ENCODE peak calls at places on chromosomes 5 and 9, in nine cellular contexts. I is AG10803; V is Peyer's patch; T is BE2C; H is naive thymus-derived CD4-positive, alpha-beta T cell; U is skeletal muscle cell; G is PC-9; C is CD8-positive, alpha-beta memory T cell; K is LNCaP clone FGC. F is an unnamed sample.

GRCh38 chr5:73152411-73153388 is 20.3 kb upstream of the TMEM174 start:
- DNase-seq in C (no peak), H (no peak), T (no peak), V (no peak), G (no peak), K (peak), U (no peak), I (no peak), F (no peak)

GRCh38 chr5:125348221-125348692 is 601.8 kb upstream of the ZNF608 start:
- DNase-seq in H (no peak), G (no peak), I (peak), C (no peak), K (no peak), U (peak), V (no peak), T (no peak), F (peak)

GRCh38 chr9:93143830-93144530 is 9.9 kb upstream of the NINJ1 start:
- DNase-seq in K (no peak), V (peak), G (no peak), H (peak), U (no peak), I (no peak), C (peak), T (peak), F (no peak)

GRCh38 chr5:112772095-112772494 is 34.4 kb downstream of the APC start:
- DNase-seq in I (no peak), H (no peak), V (no peak), T (no peak), G (no peak), U (no peak), C (no peak), K (no peak), F (no peak)

GRCh38 chr5:120443607-120444006 is 20.5 kb upstream of the PRR16 start:
- DNase-seq in C (no peak), I (no peak), U (no peak), T (no peak), H (no peak), K (no peak), V (no peak), G (no peak), F (no peak)

GRCh38 chr9:81522721-81523551 is 166.4 kb downstream of the TLE1 start:
- DNase-seq in H (no peak), I (peak), C (no peak), G (no peak), V (no peak), T (peak), U (peak), K (peak), F (peak)

GRCh38 chr9:130713286-130713975 is 19.9 kb downstream of the EXOSC2 start:
- DNase-seq in V (no peak), T (peak), K (no peak), H (no peak), C (peak), G (no peak), U (no peak), I (peak), F (peak)

GRCh38 chr5:136453986-136454758 is 88.8 kb upstream of the TRPC7 start:
- DNase-seq in H (no peak), K (no peak), I (no peak), G (no peak), C (no peak), T (no peak), U (no peak), V (no peak), F (no peak)

GRCh38 chr9:124708633-124709032 is 62.5 kb downstream of the NR6A1 start:
- DNase-seq in C (no peak), H (no peak), U (no peak), K (no peak), V (peak), I (peak), T (no peak), G (peak), F (peak)

GRCh38 chr5:117093653-117094052 is 519.0 kb upstream of the SEMA6A start:
- DNase-seq in T (no peak), K (no peak), U (no peak), V (no peak), G (no peak), C (no peak), H (no peak), I (no peak), F (no peak)

GRCh38 chr9:11328326-11328725 is 715.5 kb upstream of the PTPRD start:
- DNase-seq in T (no peak), I (no peak), C (no peak), V (no peak), G (no peak), U (no peak), K (no peak), H (no peak), F (no peak)

GRCh38 chr9:16848189-16848588 is 22.3 kb downstream of the BNC2 start:
- DNase-seq in G (no peak), U (no peak), K (no peak), T (no peak), V (no peak), C (no peak), I (no peak), H (no peak), F (no peak)

GRCh38 chr5:76274566-76274965 is 128.5 kb upstream of the IQGAP2 start:
- DNase-seq in V (no peak), I (no peak), U (no peak), T (no peak), H (no peak), G (no peak), K (no peak), C (no peak), F (no peak)

GRCh38 chr9:116102596-116102995 is 51.0 kb upstream of the PAPPA start:
- DNase-seq in C (no peak), T (no peak), I (no peak), K (no peak), H (no peak), U (no peak), G (no peak), V (no peak), F (no peak)

GRCh38 chr9:99573052-99573451 is 248.6 kb upstream of the NR4A3 start:
- DNase-seq in G (no peak), I (no peak), H (no peak), T (no peak), C (no peak), V (no peak), U (no peak), K (no peak), F (no peak)

GRCh38 chr9:125544474-125544873 is 162.5 kb downstream of the MAPKAP1 start:
- DNase-seq in V (no peak), T (no peak), I (no peak), U (no peak), G (no peak), K (no peak), C (no peak), H (no peak), F (peak)

GRCh38 chr9:126116351-126117157 is 210.1 kb upstream of the MVB12B start:
- DNase-seq in K (no peak), I (no peak), G (no peak), C (peak), H (no peak), V (no peak), U (no peak), T (no peak), F (no peak)

GRCh38 chr9:135963938-135964337 is 2.8 kb upstream of the UBAC1 start:
- DNase-seq in C (no peak), I (no peak), T (no peak), U (no peak), V (no peak), H (no peak), K (peak), G (no peak), F (no peak)

GRCh38 chr5:119470105-119470763 is 17.9 kb downstream of the HSD17B4 start:
- DNase-seq in C (no peak), I (no peak), H (no peak), K (no peak), U (no peak), G (no peak), V (no peak), T (no peak), F (no peak)

GRCh38 chr5:35436441-35437057 is 181.1 kb upstream of the SPEF2 start:
- DNase-seq in H (no peak), U (no peak), T (peak), K (no peak), G (no peak), I (peak), V (peak), C (no peak), F (peak)

GRCh38 chr5:33261305-33261704 is 179.5 kb upstream of the TARS1 start:
- DNase-seq in C (no peak), V (no peak), U (peak), H (no peak), T (no peak), G (no peak), I (peak), K (no peak), F (peak)

GRCh38 chr9:26245072-26245471 is 566.8 kb upstream of the TUSC1 start:
- DNase-seq in G (no peak), V (no peak), H (no peak), U (peak), T (no peak), K (no peak), C (no peak), I (no peak), F (no peak)

GRCh38 chr5:8329773-8330172 is 460.8 kb downstream of the MTRR start:
- DNase-seq in G (peak), K (no peak), U (no peak), T (no peak), H (no peak), C (no peak), I (peak), V (no peak), F (peak)

GRCh38 chr5:65893749-65894430 is 32.5 kb upstream of the ERBIN start:
- DNase-seq in V (no peak), G (peak), H (no peak), C (no peak), U (no peak), T (no peak), K (no peak), I (no peak), F (no peak)
- H3K4me3 ChIP-seq in V (no peak), G (no peak), H (no peak), C (no peak), U (no peak), T (no peak), K (no peak), I (no peak), F (no peak)

DNA sequence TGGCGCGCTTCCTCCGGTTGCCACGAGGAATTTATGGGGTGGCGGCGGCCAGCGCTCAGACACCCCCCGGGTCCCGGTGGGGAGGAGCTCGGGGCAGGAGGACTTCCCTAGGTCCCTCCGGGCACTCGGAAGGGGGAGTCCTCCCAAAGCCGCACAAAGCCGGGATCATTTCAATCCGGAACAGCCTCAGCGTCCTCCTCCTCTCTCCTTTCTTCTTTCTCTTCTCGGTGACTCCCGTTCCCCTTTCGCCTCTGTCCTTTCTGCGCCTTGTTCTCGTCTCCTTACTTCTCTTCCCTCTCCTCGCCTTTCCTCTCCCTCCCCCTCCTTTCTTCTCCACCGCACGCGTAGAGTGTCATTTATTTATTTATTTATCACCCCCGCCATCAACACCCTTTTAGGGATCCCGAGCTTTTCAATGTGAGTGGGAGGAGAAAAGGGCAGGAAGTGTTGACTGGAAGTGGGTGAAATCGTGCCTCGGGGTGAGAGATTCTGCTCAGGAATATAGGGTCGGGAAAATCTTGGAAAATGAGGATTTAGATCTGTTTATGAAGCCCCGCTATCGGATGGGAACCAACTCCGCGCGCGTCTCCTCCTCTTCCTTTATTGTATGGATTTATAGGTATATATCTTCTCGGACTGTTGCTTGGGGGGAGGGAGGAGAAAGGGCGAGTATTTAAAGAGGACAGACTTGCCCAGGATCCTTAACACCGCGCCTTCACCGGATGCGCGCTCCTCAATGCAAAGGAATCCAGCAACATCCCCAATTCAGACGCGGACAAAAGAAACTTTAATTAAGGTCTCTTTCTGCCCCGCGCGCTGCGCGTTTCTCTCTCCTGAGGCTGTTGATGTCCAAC is 2.0 kb upstream of the ZNF462 start:
- DNase-seq in T (peak), V (no peak), G (no peak), U (no peak), C (no peak), K (no peak), I (peak), H (no peak), F (peak)
- H3K4me3 ChIP-seq in T (peak), V (peak), G (no peak), U (peak), C (no peak), K (peak), I (peak), H (no peak), F (peak)

GRCh38 chr5:82351754-82352145 is 73.6 kb upstream of the RPS23 start:
- DNase-seq in H (peak), K (peak), G (peak), C (no peak), I (peak), U (no peak), T (no peak), V (no peak), F (peak)

GRCh38 chr5:82347213-82347947 is 69.2 kb upstream of the RPS23 start:
- DNase-seq in C (no peak), K (no peak), G (no peak), T (no peak), U (peak), I (peak), H (no peak), V (no peak), F (peak)

GRCh38 chr5:82346376-82347212 is 68.4 kb upstream of the RPS23 start:
- DNase-seq in G (no peak), I (no peak), K (no peak), U (no peak), H (no peak), C (no peak), V (no peak), T (no peak), F (no peak)

GRCh38 chr5:82349651-82350050 is 71.5 kb upstream of the RPS23 start:
- DNase-seq in U (no peak), C (no peak), V (no peak), G (no peak), K (no peak), H (no peak), T (peak), I (peak), F (peak)

GRCh38 chr5:82348749-82349148 is 70.6 kb upstream of the RPS23 start:
- DNase-seq in I (peak), C (no peak), H (no peak), T (no peak), G (no peak), V (no peak), U (peak), K (no peak), F (peak)
- H3K4me3 ChIP-seq in I (no peak), C (no peak), H (no peak), T (no peak), G (no peak), V (no peak), U (no peak), K (no peak), F (no peak)

DNA sequence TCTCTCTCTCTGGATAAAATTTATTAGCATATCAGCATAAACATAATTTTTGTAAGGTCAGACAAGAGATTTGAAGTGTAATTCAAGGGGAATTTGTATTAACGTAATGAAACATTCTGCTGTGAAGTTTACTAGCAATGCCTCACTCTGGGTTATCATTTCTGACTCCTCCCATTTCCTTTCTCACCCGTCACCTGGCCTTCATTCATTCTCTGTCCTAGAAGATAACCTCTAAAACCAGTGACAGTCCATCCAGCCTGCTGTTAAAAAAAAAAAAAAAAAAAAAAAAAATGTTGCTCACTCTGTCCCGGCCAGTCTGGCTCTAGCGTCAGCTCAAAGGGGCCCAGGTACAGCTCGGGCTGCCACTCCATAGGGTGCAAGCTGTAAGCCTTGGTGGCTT is 27.2 kb downstream of the GRAMD2B start:
- DNase-seq in H (peak), V (no peak), G (no peak), K (no peak), U (no peak), T (no peak), I (no peak), C (no peak), F (no peak)
- H3K4me3 ChIP-seq in H (peak), V (peak), G (no peak), K (no peak), U (no peak), T (no peak), I (no peak), C (peak), F (no peak)